ENCODE peak calls at places on chromosomes 16 and 17, in five cellular contexts. One of them, this sample, is unnamed.

GRCh38 chr16:1061769-1062505 is 10.6 kb upstream of the SSTR5 start:
- DNase-seq in H1: no peak
- DNase-seq in K562: no peak
- DNase-seq in GM12878: no peak
- DNase-seq in HepG2: no peak
- DNase-seq in this sample: no peak

GRCh38 chr17:30068465-30068864 is 48.2 kb upstream of the NSRP1 start:
- DNase-seq in H1: no peak
- DNase-seq in K562: no peak
- DNase-seq in GM12878: no peak
- DNase-seq in HepG2: no peak
- DNase-seq in this sample: no peak

GRCh38 chr16:15856901-15857778 is at the start of gene MYH11:
- DNase-seq in H1: no peak
- DNase-seq in K562: peak
- DNase-seq in GM12878: no peak
- DNase-seq in HepG2: no peak
- DNase-seq in this sample: no peak

GRCh38 chr16:30953111-30953510 is 4.2 kb downstream of the ORAI3 start:
- DNase-seq in H1: no peak
- DNase-seq in K562: no peak
- DNase-seq in GM12878: no peak
- DNase-seq in HepG2: no peak
- DNase-seq in this sample: no peak

GRCh38 chr16:49337814-49338350 is 35.7 kb upstream of the C16orf78 start:
- DNase-seq in H1: no peak
- DNase-seq in K562: no peak
- DNase-seq in GM12878: no peak
- DNase-seq in HepG2: no peak
- DNase-seq in this sample: no peak

GRCh38 chr17:75549246-75550138 is 24.0 kb downstream of the LLGL2 start:
- DNase-seq in H1: no peak
- DNase-seq in K562: no peak
- DNase-seq in GM12878: no peak
- DNase-seq in HepG2: peak
- DNase-seq in this sample: peak

GRCh38 chr17:56297142-56297541 is 143.9 kb downstream of the ANKFN1 start:
- DNase-seq in H1: no peak
- DNase-seq in K562: no peak
- DNase-seq in GM12878: no peak
- DNase-seq in HepG2: no peak
- DNase-seq in this sample: no peak

GRCh38 chr16:75116081-75116910 is at the start of gene LDHD:
- DNase-seq in H1: peak
- DNase-seq in K562: peak
- DNase-seq in GM12878: no peak
- DNase-seq in HepG2: peak
- DNase-seq in this sample: peak

GRCh38 chr17:75779987-75780889 is 4.4 kb upstream of the UNK start:
- DNase-seq in H1: no peak
- DNase-seq in K562: no peak
- DNase-seq in GM12878: no peak
- DNase-seq in HepG2: no peak
- DNase-seq in this sample: no peak

GRCh38 chr17:45847101-45847500 is 2.4 kb downstream of the SPPL2C start:
- DNase-seq in H1: no peak
- DNase-seq in K562: no peak
- DNase-seq in GM12878: no peak
- DNase-seq in HepG2: no peak
- DNase-seq in this sample: no peak

GRCh38 chr16:12081048-12081404 is 104.5 kb downstream of the SNX29 start:
- DNase-seq in H1: no peak
- DNase-seq in K562: no peak
- DNase-seq in GM12878: no peak
- DNase-seq in HepG2: no peak
- DNase-seq in this sample: no peak
- TF ChIP-seq SRF in H1: no peak
- TF ChIP-seq SRF in K562: no peak
- TF ChIP-seq SRF in GM12878: no peak
- TF ChIP-seq SRF in HepG2: no peak
- TF ChIP-seq SRF in this sample: no peak

GRCh38 chr16:78579020-78579419 is 479.6 kb downstream of the WWOX start:
- DNase-seq in H1: no peak
- DNase-seq in K562: no peak
- DNase-seq in GM12878: no peak
- DNase-seq in HepG2: no peak
- DNase-seq in this sample: no peak
- TF ChIP-seq CEBPB in H1: no peak
- TF ChIP-seq CEBPB in K562: no peak
- TF ChIP-seq CEBPB in GM12878: no peak
- TF ChIP-seq CEBPB in HepG2: no peak
- TF ChIP-seq CEBPB in this sample: no peak

GRCh38 chr16:88616320-88616719 is 22.1 kb upstream of the IL17C start:
- DNase-seq in H1: no peak
- DNase-seq in K562: no peak
- DNase-seq in GM12878: no peak
- DNase-seq in HepG2: no peak
- DNase-seq in this sample: no peak

GRCh38 chr16:88613293-88613692 is 25.1 kb upstream of the IL17C start:
- DNase-seq in H1: no peak
- DNase-seq in K562: peak
- DNase-seq in GM12878: no peak
- DNase-seq in HepG2: no peak
- DNase-seq in this sample: no peak

GRCh38 chr16:88614818-88615580 is 23.4 kb upstream of the IL17C start:
- DNase-seq in H1: no peak
- DNase-seq in K562: no peak
- DNase-seq in GM12878: no peak
- DNase-seq in HepG2: no peak
- DNase-seq in this sample: no peak

GRCh38 chr16:88616736-88617135 is 21.6 kb upstream of the IL17C start:
- DNase-seq in H1: no peak
- DNase-seq in K562: no peak
- DNase-seq in GM12878: no peak
- DNase-seq in HepG2: no peak
- DNase-seq in this sample: no peak

DNA sequence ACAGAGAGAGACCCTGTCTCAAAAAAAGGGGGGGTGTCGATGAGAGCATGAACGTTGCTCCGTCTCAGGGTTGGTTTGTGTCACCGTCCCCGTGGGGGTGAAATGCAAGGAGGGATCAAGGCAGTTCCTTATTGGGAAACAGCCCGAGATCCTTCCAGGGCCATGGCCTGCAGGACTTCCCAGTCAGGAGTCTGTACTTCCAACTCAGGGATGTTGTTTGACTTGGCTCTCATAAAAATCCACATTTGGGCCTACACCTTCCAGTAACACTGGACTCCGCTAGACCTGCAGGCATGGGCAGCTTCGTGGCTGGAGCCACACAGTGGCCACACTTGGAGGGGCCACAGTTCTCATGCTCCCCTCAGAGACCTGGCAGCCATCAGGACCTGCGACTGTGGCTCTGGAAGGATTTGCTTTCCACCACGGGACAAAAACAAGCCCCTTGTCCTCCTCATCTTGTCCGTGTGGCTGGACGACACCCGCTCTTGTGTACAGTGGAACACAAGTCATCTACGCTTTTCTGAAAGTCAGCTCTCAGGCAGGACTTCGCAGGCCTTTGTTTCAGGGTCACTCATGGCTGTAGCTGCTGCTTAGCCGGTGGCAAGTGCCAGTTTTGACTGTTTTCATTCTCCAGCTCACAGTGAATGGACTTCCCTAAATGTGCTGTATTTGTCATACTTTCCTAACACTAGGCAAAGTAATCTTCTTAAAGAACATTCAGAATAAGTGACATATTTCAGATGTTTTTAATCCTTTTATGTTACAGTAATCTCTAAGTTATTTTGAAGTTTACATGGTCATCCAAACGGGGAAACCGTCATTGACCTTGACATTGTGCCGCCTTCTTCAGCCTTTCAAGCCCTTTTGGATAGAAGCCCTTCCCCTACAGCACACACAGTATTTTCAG is 24.2 kb upstream of the IL17C start:
- DNase-seq in H1: no peak
- DNase-seq in K562: no peak
- DNase-seq in GM12878: no peak
- DNase-seq in HepG2: no peak
- DNase-seq in this sample: no peak
- TF ChIP-seq SRF in H1: no peak
- TF ChIP-seq SRF in K562: no peak
- TF ChIP-seq SRF in GM12878: no peak
- TF ChIP-seq SRF in HepG2: no peak
- TF ChIP-seq SRF in this sample: no peak

GRCh38 chr17:78716814-78717393 is 65.2 kb downstream of the CYTH1 start:
- DNase-seq in H1: no peak
- DNase-seq in K562: no peak
- DNase-seq in GM12878: no peak
- DNase-seq in HepG2: no peak
- DNase-seq in this sample: no peak
- TF ChIP-seq CEBPB in H1: no peak
- TF ChIP-seq CEBPB in K562: no peak
- TF ChIP-seq CEBPB in GM12878: no peak
- TF ChIP-seq CEBPB in HepG2: no peak
- TF ChIP-seq CEBPB in this sample: no peak

GRCh38 chr16:86778108-86778745 is 199.9 kb downstream of the FOXL1 start:
- DNase-seq in H1: no peak
- DNase-seq in K562: no peak
- DNase-seq in GM12878: no peak
- DNase-seq in HepG2: no peak
- DNase-seq in this sample: no peak
- TF ChIP-seq SRF in H1: no peak
- TF ChIP-seq SRF in K562: no peak
- TF ChIP-seq SRF in GM12878: no peak
- TF ChIP-seq SRF in HepG2: no peak
- TF ChIP-seq SRF in this sample: no peak

This sample was measured in HCT116.